ENCODE peak calls at places on chromosomes 12 and 14, in ten cellular contexts. S is upper lobe of right lung; V is stomach; D is mesendoderm; Z is SK-N-SH; R is colonic mucosa; G is effector memory CD4-positive, alpha-beta T cell; P is aorta; H is GM23248; O is heart left ventricle. J is an unnamed sample.

GRCh38 chr12:47560408-47560807 is 145.4 kb downstream of the RPAP3 start:
- DNase-seq in S (no peak), V (no peak), D (no peak), Z (no peak), R (no peak), G (no peak), P (no peak), H (no peak), O (no peak), J (no peak)

GRCh38 chr14:95507174-95507573 is 9.3 kb downstream of the SYNE3 start:
- DNase-seq in S (no peak), V (peak; percentile 67), D (peak; percentile 55), Z (no peak), R (peak; percentile 48), G (no peak), P (peak; percentile 85), H (peak; percentile 99), O (peak; percentile 73), J (peak; percentile 95)

GRCh38 chr12:91902860-91903683 is 242.6 kb downstream of the BTG1 start:
- DNase-seq in S (no peak), V (no peak), D (no peak), Z (no peak), R (no peak), G (no peak), P (no peak), H (peak; percentile 50), O (no peak), J (peak; percentile 38)

GRCh38 chr12:109018276-109018675 is 2.6 kb downstream of the SVOP start:
- DNase-seq in S (no peak), V (no peak), D (no peak), Z (no peak), R (no peak), G (no peak), P (no peak), H (no peak), O (no peak), J (no peak)

GRCh38 chr14:103522028-103522581 is 525 bp downstream of the CKB start:
- DNase-seq in S (peak; percentile 71), V (no peak), D (peak; percentile 43), Z (peak; percentile 91), R (no peak), G (no peak), P (peak; percentile 62), H (peak; percentile 50), O (peak; percentile 29), J (no peak)

GRCh38 chr14:49594347-49595089 is 4.2 kb upstream of the LRR1 start:
- DNase-seq in S (no peak), V (no peak), D (no peak), Z (no peak), R (peak; percentile 81), G (no peak), P (no peak), H (peak; percentile 27), O (no peak), J (no peak)

GRCh38 chr12:3179731-3180130 is 102.6 kb downstream of the TSPAN9 start:
- DNase-seq in S (no peak), V (no peak), D (no peak), Z (no peak), R (no peak), G (no peak), P (no peak), H (no peak), O (no peak), J (no peak)

GRCh38 chr12:99282086-99282485 is 365.5 kb upstream of the GARIN6 start:
- DNase-seq in S (no peak), V (no peak), D (no peak), Z (no peak), R (no peak), G (no peak), P (no peak), H (no peak), O (no peak), J (no peak)

GRCh38 chr14:22535916-22536315 is 53.1 kb downstream of the DAD1 start:
- DNase-seq in S (no peak), V (no peak), D (no peak), Z (no peak), R (no peak), G (no peak), P (no peak), H (no peak), O (no peak), J (no peak)

GRCh38 chr14:50044040-50044651 is 72.2 kb downstream of the VCPKMT start:
- DNase-seq in S (no peak), V (no peak), D (no peak), Z (no peak), R (no peak), G (no peak), P (no peak), H (no peak), O (no peak), J (no peak)

GRCh38 chr14:22836301-22837058 is at the start of gene MMP14:
- DNase-seq in S (no peak), V (peak; percentile 69), D (peak; percentile 95), Z (peak; percentile 71), R (peak; percentile 84), G (no peak), P (peak; percentile 90), H (peak; percentile 94), O (peak; percentile 77), J (no peak)

GRCh38 chr12:104182621-104183378 is 32.8 kb upstream of the TXNRD1 start:
- DNase-seq in S (no peak), V (no peak), D (no peak), Z (no peak), R (no peak), G (no peak), P (no peak), H (no peak), O (no peak), J (no peak)

GRCh38 chr14:65238456-65238855 is 136.1 kb upstream of the MAX start:
- DNase-seq in S (no peak), V (no peak), D (peak; percentile 82), Z (no peak), R (no peak), G (no peak), P (no peak), H (peak; percentile 84), O (no peak), J (no peak)

GRCh38 chr12:90695415-90695814 is 259.6 kb downstream of the CCER1 start:
- DNase-seq in S (no peak), V (no peak), D (no peak), Z (no peak), R (no peak), G (no peak), P (no peak), H (peak; percentile 36), O (no peak), J (no peak)

GRCh38 chr14:51548187-51548586 is 103.5 kb upstream of the FRMD6 start:
- DNase-seq in S (no peak), V (no peak), D (no peak), Z (no peak), R (no peak), G (no peak), P (no peak), H (peak; percentile 36), O (no peak), J (no peak)

GRCh38 chr14:58772814-58773620 is 135.3 kb downstream of the DACT1 start:
- DNase-seq in S (no peak), V (no peak), D (peak; percentile 73), Z (no peak), R (no peak), G (no peak), P (no peak), H (no peak), O (no peak), J (no peak)

GRCh38 chr12:107560194-107560905 is 125.2 kb upstream of the PWP1 start:
- DNase-seq in S (no peak), V (no peak), D (peak; percentile 84), Z (no peak), R (no peak), G (no peak), P (no peak), H (no peak), O (no peak), J (no peak)

GRCh38 chr12:93387780-93388179 is 10.1 kb downstream of the NUDT4 start:
- DNase-seq in S (no peak), V (no peak), D (no peak), Z (no peak), R (no peak), G (no peak), P (no peak), H (peak; percentile 83), O (no peak), J (peak; percentile 21)

GRCh38 chr12:93390565-93391297 is 13.0 kb downstream of the NUDT4 start:
- DNase-seq in S (no peak), V (no peak), D (peak; percentile 8), Z (no peak), R (no peak), G (no peak), P (no peak), H (no peak), O (no peak), J (no peak)

DNA sequence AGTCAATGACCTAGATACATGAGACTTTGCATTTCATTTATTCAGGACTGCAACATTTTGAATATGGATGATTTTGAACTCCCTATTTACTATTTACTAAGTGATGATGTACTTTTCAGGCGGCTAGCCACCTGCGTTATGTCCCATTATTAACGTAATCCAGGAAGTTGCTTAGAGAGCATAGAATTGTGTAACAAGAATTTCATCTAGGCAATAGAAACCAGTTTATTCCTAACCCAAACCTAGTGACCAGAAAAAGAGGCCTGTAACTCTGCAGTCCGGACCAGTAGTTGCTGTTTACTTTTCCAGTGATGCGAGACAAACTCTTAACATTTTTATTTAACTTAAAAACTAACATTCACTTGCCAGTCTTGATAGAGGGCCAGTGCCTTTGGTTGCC is 12.3 kb downstream of the NUDT4 start:
- DNase-seq in S (no peak), V (no peak), D (no peak), Z (no peak), R (no peak), G (no peak), P (no peak), H (no peak), O (no peak), J (no peak)
- H3K4me1 ChIP-seq in S (peaks cover 19% of the 10 kb centered on the region), V (peaks cover 28% of the 10 kb centered on the region), D (peaks cover 2% of the 10 kb centered on the region), Z (peaks cover 13% of the 10 kb centered on the region), R (no peaks in the 10 kb centered on the region), G (no peaks in the 10 kb centered on the region), P (no peaks in the 10 kb centered on the region), H (peaks cover 14% of the 10 kb centered on the region), O (peaks cover 61% of the 10 kb centered on the region), J (peaks cover 10% of the 10 kb centered on the region)

GRCh38 chr12:94593822-94594442 is 56.4 kb downstream of the TMCC3 start:
- DNase-seq in S (no peak), V (no peak), D (no peak), Z (no peak), R (no peak), G (no peak), P (no peak), H (no peak), O (peak; percentile 52), J (no peak)
- H3K4me1 ChIP-seq in S (no peaks in the 10 kb centered on the region), V (no peaks in the 10 kb centered on the region), D (no peaks in the 10 kb centered on the region), Z (no peaks in the 10 kb centered on the region), R (no peaks in the 10 kb centered on the region), G (no peaks in the 10 kb centered on the region), P (no peaks in the 10 kb centered on the region), H (no peaks in the 10 kb centered on the region), O (peaks cover 11% of the 10 kb centered on the region), J (peaks cover 69% of the 10 kb centered on the region)

GRCh38 chr12:132282950-132283771 is 46.2 kb downstream of the GALNT9 start:
- DNase-seq in S (no peak), V (no peak), D (peak; percentile 68), Z (no peak), R (no peak), G (peak; percentile 5), P (no peak), H (no peak), O (no peak), J (no peak)
- H3K4me1 ChIP-seq in S (peaks cover 3% of the 10 kb centered on the region), V (peaks cover 12% of the 10 kb centered on the region), D (peaks cover 3% of the 10 kb centered on the region), Z (no peaks in the 10 kb centered on the region), R (no peaks in the 10 kb centered on the region), G (peaks cover 19% of the 10 kb centered on the region), P (no peaks in the 10 kb centered on the region), H (no peaks in the 10 kb centered on the region), O (peaks cover 11% of the 10 kb centered on the region), J (peaks cover 17% of the 10 kb centered on the region)

GRCh38 chr14:35742448-35742847 is 66.6 kb downstream of the RALGAPA1 start:
- DNase-seq in S (no peak), V (no peak), D (no peak), Z (no peak), R (no peak), G (no peak), P (no peak), H (no peak), O (no peak), J (no peak)
- H3K4me1 ChIP-seq in S (no peaks in the 10 kb centered on the region), V (no peaks in the 10 kb centered on the region), D (no peaks in the 10 kb centered on the region), Z (no peaks in the 10 kb centered on the region), R (no peaks in the 10 kb centered on the region), G (no peaks in the 10 kb centered on the region), P (no peaks in the 10 kb centered on the region), H (no peaks in the 10 kb centered on the region), O (no peaks in the 10 kb centered on the region), J (no peaks in the 10 kb centered on the region)

J was measured in keratinocyte.